ENCODE peak calls at places on chromosome 19, in seven cellular contexts. One of them, this sample, is unnamed.

GRCh38 chr19:13022859-13023636 is 27.8 kb downstream of the NFIX start:
- DNase-seq in IMR-90: peak; percentile 95
- DNase-seq in mesenchymal stem cell: peak; percentile 45
- DNase-seq in H9: peak; percentile 64
- DNase-seq in trophoblast cell: no peak
- DNase-seq in mesendoderm: peak; percentile 50
- DNase-seq in H1: no peak
- DNase-seq in this sample: no peak

GRCh38 chr19:37227996-37228395 is 10.0 kb downstream of the ZNF383 start:
- DNase-seq in mesendoderm: peak; percentile 72
- DNase-seq in mesenchymal stem cell: no peak
- DNase-seq in H9: peak; percentile 72
- DNase-seq in trophoblast cell: peak; percentile 87
- DNase-seq in IMR-90: no peak
- DNase-seq in H1: no peak
- DNase-seq in this sample: no peak

GRCh38 chr19:23055501-23055900 is 52.5 kb upstream of the ZNF728 start:
- DNase-seq in H1: no peak
- DNase-seq in trophoblast cell: peak; percentile 89
- DNase-seq in IMR-90: no peak
- DNase-seq in mesendoderm: no peak
- DNase-seq in mesenchymal stem cell: no peak
- DNase-seq in H9: no peak
- DNase-seq in this sample: no peak

GRCh38 chr19:45087531-45087930 is 5.4 kb upstream of the PPP1R37 start:
- DNase-seq in IMR-90: no peak
- DNase-seq in mesenchymal stem cell: no peak
- DNase-seq in H1: no peak
- DNase-seq in trophoblast cell: no peak
- DNase-seq in H9: no peak
- DNase-seq in mesendoderm: no peak
- DNase-seq in this sample: no peak

GRCh38 chr19:51417107-51417806 is at the start of gene SIGLEC10:
- DNase-seq in H1: no peak
- DNase-seq in mesenchymal stem cell: no peak
- DNase-seq in mesendoderm: no peak
- DNase-seq in IMR-90: no peak
- DNase-seq in trophoblast cell: peak; percentile 27
- DNase-seq in H9: peak; percentile 58
- DNase-seq in this sample: no peak

GRCh38 chr19:53898680-53899341 is 10.3 kb upstream of the CACNG7 start:
- DNase-seq in H1: peak; percentile 99
- DNase-seq in mesenchymal stem cell: no peak
- DNase-seq in mesendoderm: peak; percentile 99
- DNase-seq in H9: peak; percentile 100
- DNase-seq in trophoblast cell: no peak
- DNase-seq in IMR-90: no peak
- DNase-seq in this sample: no peak

GRCh38 chr19:2561895-2562294 is 86.0 kb downstream of the GADD45B start:
- DNase-seq in H9: no peak
- DNase-seq in IMR-90: no peak
- DNase-seq in trophoblast cell: no peak
- DNase-seq in mesendoderm: no peak
- DNase-seq in mesenchymal stem cell: no peak
- DNase-seq in H1: no peak
- DNase-seq in this sample: no peak

GRCh38 chr19:40813182-40813581 is 14.2 kb downstream of the EGLN2 start:
- DNase-seq in trophoblast cell: no peak
- DNase-seq in H9: no peak
- DNase-seq in mesenchymal stem cell: no peak
- DNase-seq in H1: no peak
- DNase-seq in mesendoderm: no peak
- DNase-seq in IMR-90: no peak
- DNase-seq in this sample: no peak

GRCh38 chr19:8638078-8638619 is 7.7 kb downstream of the NFILZ start:
- DNase-seq in mesendoderm: no peak
- DNase-seq in H1: no peak
- DNase-seq in IMR-90: peak; percentile 21
- DNase-seq in trophoblast cell: peak; percentile 75
- DNase-seq in mesenchymal stem cell: no peak
- DNase-seq in H9: no peak
- DNase-seq in this sample: no peak

GRCh38 chr19:44723952-44724319 is 24.6 kb upstream of the BCL3 start:
- DNase-seq in trophoblast cell: peak; percentile 97
- DNase-seq in H1: peak; percentile 62
- DNase-seq in mesenchymal stem cell: peak; percentile 82
- DNase-seq in mesendoderm: peak; percentile 85
- DNase-seq in IMR-90: peak; percentile 73
- DNase-seq in H9: peak; percentile 89
- DNase-seq in this sample: peak; percentile 70

GRCh38 chr19:39413903-39414608 is 1.6 kb downstream of the PLEKHG2 start:
- DNase-seq in mesendoderm: peak; percentile 59
- DNase-seq in IMR-90: peak; percentile 28
- DNase-seq in H9: no peak
- DNase-seq in trophoblast cell: no peak
- DNase-seq in H1: no peak
- DNase-seq in mesenchymal stem cell: peak; percentile 67
- DNase-seq in this sample: no peak

GRCh38 chr19:50046649-50047503 is 21.1 kb downstream of the ZNF473 start:
- DNase-seq in mesendoderm: peak; percentile 57
- DNase-seq in H9: no peak
- DNase-seq in mesenchymal stem cell: no peak
- DNase-seq in H1: no peak
- DNase-seq in IMR-90: peak; percentile 18
- DNase-seq in trophoblast cell: peak; percentile 90
- DNase-seq in this sample: no peak

GRCh38 chr19:53424968-53425597 is 6.7 kb upstream of the ZNF761 start:
- DNase-seq in trophoblast cell: peak; percentile 86
- DNase-seq in H1: peak; percentile 39
- DNase-seq in H9: peak; percentile 87
- DNase-seq in mesendoderm: peak; percentile 88
- DNase-seq in IMR-90: peak; percentile 65
- DNase-seq in mesenchymal stem cell: peak; percentile 50
- DNase-seq in this sample: peak; percentile 67

GRCh38 chr19:19552811-19553210 is 14.7 kb downstream of the CILP2 start:
- DNase-seq in mesenchymal stem cell: peak; percentile 39
- DNase-seq in H9: peak; percentile 84
- DNase-seq in H1: no peak
- DNase-seq in trophoblast cell: peak; percentile 64
- DNase-seq in IMR-90: no peak
- DNase-seq in mesendoderm: peak; percentile 66
- DNase-seq in this sample: no peak

GRCh38 chr19:18777156-18777724 is 13.9 kb downstream of the COMP start:
- DNase-seq in trophoblast cell: no peak
- DNase-seq in mesendoderm: no peak
- DNase-seq in H1: no peak
- DNase-seq in H9: no peak
- DNase-seq in mesenchymal stem cell: no peak
- DNase-seq in IMR-90: no peak
- DNase-seq in this sample: no peak

DNA sequence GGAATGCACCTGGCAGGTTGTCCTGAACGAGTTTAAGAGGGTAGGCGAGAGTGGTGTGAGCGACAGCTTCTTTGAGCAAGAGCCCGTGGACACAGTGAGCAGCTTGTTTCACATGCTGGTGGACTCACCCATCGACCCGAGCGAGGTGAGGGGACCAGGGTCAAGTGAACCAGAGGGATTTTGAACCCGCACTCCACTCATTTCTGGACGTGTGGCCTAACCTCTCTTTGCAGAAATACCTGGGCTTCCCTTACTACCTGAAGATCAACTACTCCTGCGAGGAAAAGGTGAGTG is 1.7 kb downstream of the CATSPERG start:
- DNase-seq in mesendoderm: peak; percentile 16
- DNase-seq in H9: no peak
- DNase-seq in H1: no peak
- DNase-seq in mesenchymal stem cell: no peak
- DNase-seq in IMR-90: no peak
- DNase-seq in trophoblast cell: no peak
- DNase-seq in this sample: no peak
- H4K8ac ChIP-seq in mesendoderm: no peak overlapping the region
- H4K8ac ChIP-seq in H9: no peak overlapping the region
- H4K8ac ChIP-seq in H1: no peak overlapping the region
- H4K8ac ChIP-seq in mesenchymal stem cell: peak overlapping the region; percentile 10
- H4K8ac ChIP-seq in IMR-90: no peak overlapping the region
- H4K8ac ChIP-seq in trophoblast cell: peak overlapping the region; percentile 15
- H4K8ac ChIP-seq in this sample: no peak overlapping the region

GRCh38 chr19:275000-275399 is 16.2 kb downstream of the PLPP2 start:
- DNase-seq in mesendoderm: no peak
- DNase-seq in H1: no peak
- DNase-seq in H9: no peak
- DNase-seq in mesenchymal stem cell: no peak
- DNase-seq in IMR-90: no peak
- DNase-seq in trophoblast cell: peak; percentile 59
- DNase-seq in this sample: no peak
- H4K8ac ChIP-seq in mesendoderm: no peak overlapping the region
- H4K8ac ChIP-seq in H1: no peak overlapping the region
- H4K8ac ChIP-seq in H9: no peak overlapping the region
- H4K8ac ChIP-seq in mesenchymal stem cell: no peak overlapping the region
- H4K8ac ChIP-seq in IMR-90: no peak overlapping the region
- H4K8ac ChIP-seq in trophoblast cell: no peak overlapping the region
- H4K8ac ChIP-seq in this sample: no peak overlapping the region

GRCh38 chr19:28694812-28695211 is 518.1 kb downstream of the UQCRFS1 start:
- DNase-seq in mesenchymal stem cell: no peak
- DNase-seq in H1: no peak
- DNase-seq in mesendoderm: peak; percentile 82
- DNase-seq in trophoblast cell: peak; percentile 70
- DNase-seq in H9: no peak
- DNase-seq in IMR-90: no peak
- DNase-seq in this sample: no peak

GRCh38 chr19:28687296-28687695 is 525.7 kb downstream of the UQCRFS1 start:
- DNase-seq in mesendoderm: no peak
- DNase-seq in mesenchymal stem cell: no peak
- DNase-seq in trophoblast cell: no peak
- DNase-seq in H9: no peak
- DNase-seq in H1: no peak
- DNase-seq in IMR-90: no peak
- DNase-seq in this sample: no peak

GRCh38 chr19:28686741-28687140 is 526.2 kb downstream of the UQCRFS1 start:
- DNase-seq in H1: no peak
- DNase-seq in IMR-90: no peak
- DNase-seq in mesenchymal stem cell: no peak
- DNase-seq in H9: no peak
- DNase-seq in trophoblast cell: no peak
- DNase-seq in mesendoderm: no peak
- DNase-seq in this sample: no peak

GRCh38 chr19:28697308-28697707 is 515.6 kb downstream of the UQCRFS1 start:
- DNase-seq in H1: no peak
- DNase-seq in mesendoderm: no peak
- DNase-seq in mesenchymal stem cell: no peak
- DNase-seq in H9: no peak
- DNase-seq in IMR-90: no peak
- DNase-seq in trophoblast cell: no peak
- DNase-seq in this sample: no peak

DNA sequence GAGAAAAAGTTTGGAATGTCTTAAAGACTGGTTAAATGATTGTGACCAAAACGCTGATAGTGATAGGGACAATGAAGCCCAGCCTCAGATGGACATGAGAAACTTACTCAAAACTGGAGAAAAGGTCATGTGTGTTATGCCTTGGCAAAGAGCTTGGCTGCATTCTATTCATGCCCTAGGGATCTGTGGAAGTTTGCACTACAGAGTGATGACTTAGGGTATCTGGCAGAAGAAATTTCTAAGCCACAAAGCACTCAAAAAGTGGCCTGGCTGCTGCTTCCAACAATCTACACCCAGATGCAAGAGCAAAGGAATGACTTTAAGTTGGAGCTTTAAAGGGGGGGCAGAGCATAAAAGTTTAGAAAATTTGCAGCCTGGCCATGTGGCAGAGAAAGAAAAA is 521.3 kb downstream of the UQCRFS1 start:
- DNase-seq in mesenchymal stem cell: no peak
- DNase-seq in trophoblast cell: no peak
- DNase-seq in mesendoderm: no peak
- DNase-seq in IMR-90: no peak
- DNase-seq in H1: no peak
- DNase-seq in H9: no peak
- DNase-seq in this sample: no peak
- H4K8ac ChIP-seq in mesenchymal stem cell: no peak overlapping the region
- H4K8ac ChIP-seq in trophoblast cell: no peak overlapping the region
- H4K8ac ChIP-seq in mesendoderm: no peak overlapping the region
- H4K8ac ChIP-seq in IMR-90: no peak overlapping the region
- H4K8ac ChIP-seq in H1: no peak overlapping the region
- H4K8ac ChIP-seq in H9: no peak overlapping the region
- H4K8ac ChIP-seq in this sample: no peak overlapping the region

GRCh38 chr19:46999377-46999776 is 20.3 kb upstream of the NPAS1 start:
- DNase-seq in mesenchymal stem cell: no peak
- DNase-seq in H9: no peak
- DNase-seq in trophoblast cell: no peak
- DNase-seq in H1: no peak
- DNase-seq in mesendoderm: no peak
- DNase-seq in IMR-90: no peak
- DNase-seq in this sample: no peak
- H4K8ac ChIP-seq in mesenchymal stem cell: no peak overlapping the region
- H4K8ac ChIP-seq in H9: no peak overlapping the region
- H4K8ac ChIP-seq in trophoblast cell: no peak overlapping the region
- H4K8ac ChIP-seq in H1: no peak overlapping the region
- H4K8ac ChIP-seq in mesendoderm: no peak overlapping the region
- H4K8ac ChIP-seq in IMR-90: no peak overlapping the region
- H4K8ac ChIP-seq in this sample: no peak overlapping the region

GRCh38 chr19:1333789-1334188 is 48.1 kb downstream of the EFNA2 start:
- DNase-seq in H9: no peak
- DNase-seq in mesendoderm: no peak
- DNase-seq in IMR-90: no peak
- DNase-seq in mesenchymal stem cell: no peak
- DNase-seq in H1: no peak
- DNase-seq in trophoblast cell: no peak
- DNase-seq in this sample: no peak
- H4K8ac ChIP-seq in H9: no peak overlapping the region
- H4K8ac ChIP-seq in mesendoderm: no peak overlapping the region
- H4K8ac ChIP-seq in IMR-90: no peak overlapping the region
- H4K8ac ChIP-seq in mesenchymal stem cell: no peak overlapping the region
- H4K8ac ChIP-seq in H1: no peak overlapping the region
- H4K8ac ChIP-seq in trophoblast cell: no peak overlapping the region
- H4K8ac ChIP-seq in this sample: no peak overlapping the region

DNA sequence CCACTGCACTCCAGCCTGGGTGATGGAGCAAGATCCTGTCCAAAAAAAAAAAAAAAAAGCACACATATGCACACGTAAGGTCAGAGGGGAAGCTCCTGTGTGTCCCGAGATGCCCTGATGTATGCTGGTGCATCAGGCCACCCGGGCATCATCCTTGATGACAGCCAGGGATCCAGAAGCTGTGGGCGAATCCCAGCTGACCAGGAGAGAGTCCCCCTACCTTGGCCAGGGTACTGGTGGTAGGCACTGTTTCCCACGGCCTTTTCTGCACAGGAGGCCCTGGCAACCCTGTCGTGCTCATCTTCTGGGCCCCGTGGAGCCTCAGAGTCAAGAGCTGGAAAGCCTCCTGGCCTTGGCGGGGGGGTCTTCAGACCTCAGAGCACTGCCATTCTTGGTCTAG is 14.0 kb downstream of the MYDGF start:
- DNase-seq in H9: no peak
- DNase-seq in trophoblast cell: no peak
- DNase-seq in mesenchymal stem cell: no peak
- DNase-seq in H1: no peak
- DNase-seq in IMR-90: no peak
- DNase-seq in mesendoderm: no peak
- DNase-seq in this sample: no peak
- H4K8ac ChIP-seq in H9: no peak overlapping the region
- H4K8ac ChIP-seq in trophoblast cell: no peak overlapping the region
- H4K8ac ChIP-seq in mesenchymal stem cell: no peak overlapping the region
- H4K8ac ChIP-seq in H1: no peak overlapping the region
- H4K8ac ChIP-seq in IMR-90: no peak overlapping the region
- H4K8ac ChIP-seq in mesendoderm: no peak overlapping the region
- H4K8ac ChIP-seq in this sample: no peak overlapping the region

GRCh38 chr19:30865481-30865880 is 483.8 kb downstream of the TSHZ3 start:
- DNase-seq in trophoblast cell: no peak
- DNase-seq in IMR-90: no peak
- DNase-seq in H1: no peak
- DNase-seq in mesendoderm: no peak
- DNase-seq in H9: no peak
- DNase-seq in mesenchymal stem cell: no peak
- DNase-seq in this sample: no peak
- H4K8ac ChIP-seq in trophoblast cell: no peak overlapping the region
- H4K8ac ChIP-seq in IMR-90: no peak overlapping the region
- H4K8ac ChIP-seq in H1: no peak overlapping the region
- H4K8ac ChIP-seq in mesendoderm: no peak overlapping the region
- H4K8ac ChIP-seq in H9: no peak overlapping the region
- H4K8ac ChIP-seq in mesenchymal stem cell: no peak overlapping the region
- H4K8ac ChIP-seq in this sample: no peak overlapping the region

This sample was measured in neuronal stem cell.